ENCODE peak calls at places on chromosomes 5 and 9, in ten cellular contexts. One of them, this sample, is unnamed.

GRCh38 chr9:125241000-125241862 is at the start of gene HSPA5:
- DNase-seq in left ventricle myocardium inferior: peak; percentile 100
- DNase-seq in HepG2: peak; percentile 99
- DNase-seq in heart left ventricle: peak; percentile 100
- DNase-seq in cardiac muscle cell: peak; percentile 100
- DNase-seq in thyroid gland: peak; percentile 100
- DNase-seq in right cardiac atrium: peak; percentile 100
- DNase-seq in stomach: peak; percentile 100
- DNase-seq in tibial artery: peak; percentile 100
- DNase-seq in neural progenitor cell: peak; percentile 99
- DNase-seq in this sample: peak; percentile 100

GRCh38 chr9:124381073-124381945 is 33.9 kb downstream of the PSMB7 start:
- DNase-seq in tibial artery: no peak
- DNase-seq in right cardiac atrium: no peak
- DNase-seq in heart left ventricle: no peak
- DNase-seq in HepG2: no peak
- DNase-seq in left ventricle myocardium inferior: no peak
- DNase-seq in stomach: no peak
- DNase-seq in thyroid gland: no peak
- DNase-seq in neural progenitor cell: no peak
- DNase-seq in cardiac muscle cell: peak; percentile 68
- DNase-seq in this sample: no peak

GRCh38 chr9:37529111-37529510 is 43.4 kb downstream of the POLR1E start:
- DNase-seq in heart left ventricle: no peak
- DNase-seq in neural progenitor cell: no peak
- DNase-seq in stomach: peak; percentile 45
- DNase-seq in left ventricle myocardium inferior: no peak
- DNase-seq in thyroid gland: no peak
- DNase-seq in tibial artery: no peak
- DNase-seq in HepG2: no peak
- DNase-seq in cardiac muscle cell: no peak
- DNase-seq in right cardiac atrium: no peak
- DNase-seq in this sample: peak; percentile 21

GRCh38 chr5:159511570-159511969 is 181.3 kb upstream of the IL12B start:
- DNase-seq in cardiac muscle cell: no peak
- DNase-seq in heart left ventricle: no peak
- DNase-seq in stomach: no peak
- DNase-seq in neural progenitor cell: no peak
- DNase-seq in left ventricle myocardium inferior: no peak
- DNase-seq in right cardiac atrium: no peak
- DNase-seq in tibial artery: no peak
- DNase-seq in thyroid gland: no peak
- DNase-seq in HepG2: peak; percentile 3
- DNase-seq in this sample: no peak

GRCh38 chr9:134443169-134444039 is 117.1 kb downstream of the RXRA start:
- DNase-seq in cardiac muscle cell: peak; percentile 90
- DNase-seq in thyroid gland: peak; percentile 90
- DNase-seq in stomach: peak; percentile 93
- DNase-seq in right cardiac atrium: peak; percentile 93
- DNase-seq in heart left ventricle: peak; percentile 86
- DNase-seq in tibial artery: peak; percentile 92
- DNase-seq in HepG2: peak; percentile 71
- DNase-seq in left ventricle myocardium inferior: peak; percentile 82
- DNase-seq in neural progenitor cell: peak; percentile 83
- DNase-seq in this sample: peak; percentile 83

GRCh38 chr5:148976569-148977321 is 86.1 kb downstream of the SH3TC2 start:
- DNase-seq in left ventricle myocardium inferior: no peak
- DNase-seq in heart left ventricle: no peak
- DNase-seq in right cardiac atrium: no peak
- DNase-seq in tibial artery: no peak
- DNase-seq in stomach: no peak
- DNase-seq in HepG2: no peak
- DNase-seq in thyroid gland: no peak
- DNase-seq in neural progenitor cell: peak; percentile 57
- DNase-seq in cardiac muscle cell: no peak
- DNase-seq in this sample: no peak

GRCh38 chr5:76270214-76270613 is 132.9 kb upstream of the IQGAP2 start:
- DNase-seq in heart left ventricle: no peak
- DNase-seq in left ventricle myocardium inferior: no peak
- DNase-seq in neural progenitor cell: no peak
- DNase-seq in cardiac muscle cell: peak; percentile 2
- DNase-seq in stomach: no peak
- DNase-seq in right cardiac atrium: no peak
- DNase-seq in thyroid gland: no peak
- DNase-seq in HepG2: no peak
- DNase-seq in tibial artery: no peak
- DNase-seq in this sample: no peak

GRCh38 chr9:72931897-72932296 is 21.0 kb downstream of the ALDH1A1 start:
- DNase-seq in HepG2: no peak
- DNase-seq in thyroid gland: no peak
- DNase-seq in tibial artery: no peak
- DNase-seq in cardiac muscle cell: no peak
- DNase-seq in stomach: no peak
- DNase-seq in neural progenitor cell: no peak
- DNase-seq in right cardiac atrium: no peak
- DNase-seq in heart left ventricle: no peak
- DNase-seq in left ventricle myocardium inferior: no peak
- DNase-seq in this sample: no peak

GRCh38 chr5:152632380-152632779 is 227.3 kb upstream of the NMUR2 start:
- DNase-seq in stomach: no peak
- DNase-seq in cardiac muscle cell: no peak
- DNase-seq in HepG2: no peak
- DNase-seq in left ventricle myocardium inferior: no peak
- DNase-seq in thyroid gland: peak; percentile 69
- DNase-seq in tibial artery: no peak
- DNase-seq in neural progenitor cell: no peak
- DNase-seq in heart left ventricle: no peak
- DNase-seq in right cardiac atrium: no peak
- DNase-seq in this sample: no peak

GRCh38 chr9:114404531-114404930 is 16.7 kb upstream of the AKNA start:
- DNase-seq in left ventricle myocardium inferior: no peak
- DNase-seq in cardiac muscle cell: no peak
- DNase-seq in neural progenitor cell: no peak
- DNase-seq in right cardiac atrium: no peak
- DNase-seq in tibial artery: no peak
- DNase-seq in HepG2: no peak
- DNase-seq in stomach: no peak
- DNase-seq in thyroid gland: no peak
- DNase-seq in heart left ventricle: no peak
- DNase-seq in this sample: no peak

DNA sequence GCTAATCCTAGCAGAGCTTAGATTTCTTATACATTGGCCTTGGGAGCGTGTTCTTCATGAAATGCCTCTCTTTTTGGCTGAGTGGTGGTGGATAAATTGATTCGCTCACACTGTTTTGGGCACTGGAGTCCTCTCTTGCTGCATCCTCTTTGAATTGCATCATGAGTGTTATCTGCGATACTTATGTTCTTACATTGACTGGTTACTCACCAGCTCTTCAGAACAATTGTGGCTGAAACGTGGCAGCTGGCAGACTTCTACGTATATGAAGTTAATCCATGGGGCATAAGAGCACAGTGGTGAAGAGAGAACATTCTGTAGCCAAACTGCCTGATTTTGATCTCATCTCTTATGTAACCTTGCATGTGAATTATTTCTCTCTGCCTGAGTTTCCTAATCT is 295.0 kb downstream of the ARHGAP26 start:
- DNase-seq in stomach: no peak
- DNase-seq in right cardiac atrium: no peak
- DNase-seq in HepG2: no peak
- DNase-seq in left ventricle myocardium inferior: no peak
- DNase-seq in thyroid gland: no peak
- DNase-seq in cardiac muscle cell: peak; percentile 94
- DNase-seq in heart left ventricle: no peak
- DNase-seq in tibial artery: no peak
- DNase-seq in neural progenitor cell: no peak
- DNase-seq in this sample: no peak
- H3K4me1 ChIP-seq in stomach: peaks cover 17% of the 10 kb centered on the region
- H3K4me1 ChIP-seq in right cardiac atrium: peaks cover 23% of the 10 kb centered on the region
- H3K4me1 ChIP-seq in HepG2: no peaks in the 10 kb centered on the region
- H3K4me1 ChIP-seq in left ventricle myocardium inferior: peaks cover 74% of the 10 kb centered on the region
- H3K4me1 ChIP-seq in thyroid gland: peaks cover 20% of the 10 kb centered on the region
- H3K4me1 ChIP-seq in cardiac muscle cell: peaks cover 30% of the 10 kb centered on the region
- H3K4me1 ChIP-seq in heart left ventricle: peaks cover 45% of the 10 kb centered on the region
- H3K4me1 ChIP-seq in tibial artery: peaks cover 52% of the 10 kb centered on the region
- H3K4me1 ChIP-seq in neural progenitor cell: no peaks in the 10 kb centered on the region
- H3K4me1 ChIP-seq in this sample: no peaks in the 10 kb centered on the region

DNA sequence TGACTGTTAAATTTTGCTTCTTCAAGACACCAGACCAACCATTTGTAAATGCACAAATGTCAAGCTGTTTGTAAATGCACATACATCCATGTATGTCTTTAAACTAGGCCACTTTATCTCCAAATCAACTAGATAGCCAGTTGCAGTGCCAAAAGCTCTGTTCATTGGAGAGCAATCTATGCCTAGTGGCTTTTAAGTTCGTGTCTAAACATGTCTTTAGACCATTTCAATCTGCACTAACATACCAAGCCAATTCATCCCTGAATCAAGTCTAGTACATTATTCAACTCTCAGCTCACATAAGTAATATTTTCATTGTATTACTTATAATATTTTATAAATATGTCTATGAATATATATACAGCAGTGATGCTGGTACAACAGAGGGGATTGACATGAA is 985.9 kb downstream of the CDH18 start:
- DNase-seq in left ventricle myocardium inferior: no peak
- DNase-seq in thyroid gland: no peak
- DNase-seq in tibial artery: no peak
- DNase-seq in neural progenitor cell: no peak
- DNase-seq in HepG2: no peak
- DNase-seq in heart left ventricle: no peak
- DNase-seq in stomach: no peak
- DNase-seq in right cardiac atrium: no peak
- DNase-seq in cardiac muscle cell: no peak
- DNase-seq in this sample: no peak
- H3K4me3 ChIP-seq in left ventricle myocardium inferior: no peak overlapping the region
- H3K4me3 ChIP-seq in thyroid gland: no peak overlapping the region
- H3K4me3 ChIP-seq in tibial artery: no peak overlapping the region
- H3K4me3 ChIP-seq in neural progenitor cell: no peak overlapping the region
- H3K4me3 ChIP-seq in HepG2: no peak overlapping the region
- H3K4me3 ChIP-seq in heart left ventricle: no peak overlapping the region
- H3K4me3 ChIP-seq in stomach: no peak overlapping the region
- H3K4me3 ChIP-seq in right cardiac atrium: no peak overlapping the region
- H3K4me3 ChIP-seq in cardiac muscle cell: no peak overlapping the region
- H3K4me3 ChIP-seq in this sample: no peak overlapping the region

DNA sequence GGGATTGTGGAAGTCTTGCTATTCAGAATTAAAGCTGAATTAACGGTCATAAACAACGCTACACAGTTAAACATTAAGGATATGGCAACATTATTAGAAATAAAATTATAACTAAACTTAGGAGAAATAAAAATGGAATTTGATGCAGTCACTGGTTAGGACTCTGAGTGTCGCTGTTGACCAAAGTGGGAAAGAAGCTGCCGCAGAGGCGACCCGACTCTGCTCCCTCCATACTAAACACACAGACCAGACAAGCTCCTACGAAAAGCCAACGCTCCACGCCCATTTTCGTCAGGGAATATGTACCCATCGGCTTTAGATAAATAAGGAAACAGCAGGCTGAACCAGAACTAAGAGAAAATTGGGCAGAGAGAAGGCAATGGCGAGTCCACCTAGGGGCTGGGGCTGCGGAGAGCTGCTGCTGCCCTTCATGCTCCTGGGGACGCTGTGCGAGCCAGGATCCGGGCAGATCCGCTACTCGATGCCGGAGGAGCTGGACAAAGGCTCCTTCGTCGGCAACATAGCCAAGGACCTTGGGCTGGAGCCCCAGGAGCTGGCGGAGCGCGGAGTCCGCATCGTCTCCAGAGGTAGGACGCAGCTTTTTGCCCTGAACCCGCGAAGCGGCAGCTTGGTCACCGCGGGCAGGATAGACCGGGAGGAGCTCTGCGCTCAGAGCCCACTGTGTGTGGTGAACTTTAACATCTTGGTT is at the start of gene PCDHGA5:
- DNase-seq in right cardiac atrium: no peak
- DNase-seq in left ventricle myocardium inferior: no peak
- DNase-seq in heart left ventricle: no peak
- DNase-seq in cardiac muscle cell: peak; percentile 12
- DNase-seq in neural progenitor cell: no peak
- DNase-seq in tibial artery: no peak
- DNase-seq in stomach: no peak
- DNase-seq in HepG2: no peak
- DNase-seq in thyroid gland: no peak
- DNase-seq in this sample: no peak
- H3K9me3 ChIP-seq in right cardiac atrium: peaks cover 25% of the 10 kb centered on the region
- H3K9me3 ChIP-seq in left ventricle myocardium inferior: peaks cover 98% of the 10 kb centered on the region
- H3K9me3 ChIP-seq in heart left ventricle: peaks cover 98% of the 10 kb centered on the region
- H3K9me3 ChIP-seq in cardiac muscle cell: peaks cover 3% of the 10 kb centered on the region
- H3K9me3 ChIP-seq in neural progenitor cell: peaks cover 13% of the 10 kb centered on the region
- H3K9me3 ChIP-seq in tibial artery: peaks cover 98% of the 10 kb centered on the region
- H3K9me3 ChIP-seq in stomach: peaks cover 94% of the 10 kb centered on the region
- H3K9me3 ChIP-seq in HepG2: peaks cover 54% of the 10 kb centered on the region
- H3K9me3 ChIP-seq in thyroid gland: peaks cover 4% of the 10 kb centered on the region
- H3K9me3 ChIP-seq in this sample: peaks cover 13% of the 10 kb centered on the region

GRCh38 chr5:124906339-124907097 is 160.1 kb upstream of the ZNF608 start:
- DNase-seq in tibial artery: peak; percentile 87
- DNase-seq in cardiac muscle cell: peak; percentile 92
- DNase-seq in right cardiac atrium: peak; percentile 82
- DNase-seq in left ventricle myocardium inferior: peak; percentile 69
- DNase-seq in heart left ventricle: peak; percentile 71
- DNase-seq in thyroid gland: peak; percentile 62
- DNase-seq in stomach: peak; percentile 62
- DNase-seq in HepG2: peak; percentile 17
- DNase-seq in neural progenitor cell: peak; percentile 53
- DNase-seq in this sample: no peak

GRCh38 chr5:124905256-124905655 is 158.8 kb upstream of the ZNF608 start:
- DNase-seq in neural progenitor cell: peak; percentile 42
- DNase-seq in thyroid gland: no peak
- DNase-seq in heart left ventricle: no peak
- DNase-seq in stomach: no peak
- DNase-seq in left ventricle myocardium inferior: no peak
- DNase-seq in right cardiac atrium: no peak
- DNase-seq in tibial artery: no peak
- DNase-seq in HepG2: no peak
- DNase-seq in cardiac muscle cell: no peak
- DNase-seq in this sample: no peak

GRCh38 chr5:124907098-124907644 is 160.7 kb upstream of the ZNF608 start:
- DNase-seq in neural progenitor cell: no peak
- DNase-seq in right cardiac atrium: peak; percentile 33
- DNase-seq in cardiac muscle cell: no peak
- DNase-seq in HepG2: no peak
- DNase-seq in heart left ventricle: no peak
- DNase-seq in tibial artery: peak; percentile 77
- DNase-seq in left ventricle myocardium inferior: no peak
- DNase-seq in thyroid gland: no peak
- DNase-seq in stomach: no peak
- DNase-seq in this sample: no peak

GRCh38 chr5:124908603-124909451 is 162.4 kb upstream of the ZNF608 start:
- DNase-seq in neural progenitor cell: peak; percentile 36
- DNase-seq in left ventricle myocardium inferior: no peak
- DNase-seq in thyroid gland: no peak
- DNase-seq in heart left ventricle: no peak
- DNase-seq in tibial artery: no peak
- DNase-seq in HepG2: peak; percentile 6
- DNase-seq in stomach: peak; percentile 52
- DNase-seq in right cardiac atrium: no peak
- DNase-seq in cardiac muscle cell: peak; percentile 59
- DNase-seq in this sample: no peak

DNA sequence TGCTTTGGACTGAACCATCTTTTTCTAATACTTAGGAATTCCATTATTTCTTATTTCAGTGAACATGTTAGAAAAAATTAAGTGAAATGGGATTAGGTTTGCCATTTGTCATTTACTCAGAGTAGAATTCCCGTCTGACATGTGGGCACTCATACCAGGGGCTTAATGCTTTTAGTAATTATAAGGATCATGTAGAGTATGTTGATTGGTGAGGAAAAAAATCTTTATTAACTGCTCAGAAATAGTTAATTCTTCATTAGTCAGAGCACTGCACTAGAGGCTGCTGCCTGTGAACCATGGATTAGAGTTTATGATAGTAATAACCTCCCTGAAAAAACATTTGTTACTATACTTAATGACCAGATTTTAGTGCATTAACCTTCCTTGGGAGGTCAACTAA is 159.3 kb upstream of the ZNF608 start:
- DNase-seq in stomach: no peak
- DNase-seq in left ventricle myocardium inferior: no peak
- DNase-seq in tibial artery: no peak
- DNase-seq in cardiac muscle cell: no peak
- DNase-seq in heart left ventricle: no peak
- DNase-seq in right cardiac atrium: no peak
- DNase-seq in HepG2: no peak
- DNase-seq in thyroid gland: no peak
- DNase-seq in neural progenitor cell: no peak
- DNase-seq in this sample: no peak
- H3K4me1 ChIP-seq in stomach: peaks cover 35% of the 10 kb centered on the region
- H3K4me1 ChIP-seq in left ventricle myocardium inferior: peaks cover 59% of the 10 kb centered on the region
- H3K4me1 ChIP-seq in tibial artery: peaks cover 64% of the 10 kb centered on the region
- H3K4me1 ChIP-seq in cardiac muscle cell: peaks cover 58% of the 10 kb centered on the region
- H3K4me1 ChIP-seq in heart left ventricle: peaks cover 23% of the 10 kb centered on the region
- H3K4me1 ChIP-seq in right cardiac atrium: peaks cover 6% of the 10 kb centered on the region
- H3K4me1 ChIP-seq in HepG2: peaks cover 30% of the 10 kb centered on the region
- H3K4me1 ChIP-seq in thyroid gland: peaks cover 35% of the 10 kb centered on the region
- H3K4me1 ChIP-seq in neural progenitor cell: peaks cover 78% of the 10 kb centered on the region
- H3K4me1 ChIP-seq in this sample: no peaks in the 10 kb centered on the region

This sample was measured in CD8-positive, alpha-beta memory T cell.